ENCODE peak calls at places on chromosome 12, in nine cellular contexts. X, O, Q, N, C, H, E, F and S are unnamed samples.

GRCh38 chr12:50192908-50193307 is 25.7 kb upstream of the CERS5 start:
- DNase-seq in X (no peak), O (no peak), Q (peak), N (peak), C (no peak), H (peak), E (no peak), F (no peak), S (no peak)

GRCh38 chr12:95790025-95790911 is at the start of gene NTN4:
- DNase-seq in X (peak), O (peak), Q (peak), N (peak), C (peak), H (no peak), E (no peak), F (peak), S (peak)

GRCh38 chr12:77049767-77050353 is 15.5 kb downstream of the E2F7 start:
- DNase-seq in X (peak), O (no peak), Q (peak), N (peak), C (no peak), H (peak), E (no peak), F (peak), S (peak)

GRCh38 chr12:47549258-47549657 is 156.6 kb downstream of the RPAP3 start:
- DNase-seq in X (no peak), O (no peak), Q (peak), N (peak), C (no peak), H (no peak), E (no peak), F (no peak), S (no peak)

GRCh38 chr12:101407054-101407437 is 526 bp downstream of the ARL1 start:
- DNase-seq in X (no peak), O (peak), Q (no peak), N (no peak), C (no peak), H (no peak), E (no peak), F (peak), S (no peak)

GRCh38 chr12:93879476-93880376 is 202.6 kb downstream of the CRADD start:
- DNase-seq in X (no peak), O (no peak), Q (peak), N (no peak), C (no peak), H (peak), E (no peak), F (no peak), S (no peak)

GRCh38 chr12:12531194-12531593 is 31.5 kb downstream of the DUSP16 start:
- DNase-seq in X (no peak), O (no peak), Q (no peak), N (no peak), C (no peak), H (no peak), E (no peak), F (no peak), S (no peak)

GRCh38 chr12:68400231-68400829 is 68.2 kb upstream of the MDM1 start:
- DNase-seq in X (no peak), O (no peak), Q (no peak), N (no peak), C (no peak), H (no peak), E (no peak), F (no peak), S (no peak)

GRCh38 chr12:3727877-3728632 is 24.9 kb downstream of the CRACR2A start:
- DNase-seq in X (peak), O (no peak), Q (peak), N (peak), C (no peak), H (peak), E (no peak), F (peak), S (no peak)

GRCh38 chr12:50362671-50363070 is 33.7 kb downstream of the FAM186A start:
- DNase-seq in X (no peak), O (no peak), Q (no peak), N (no peak), C (no peak), H (no peak), E (no peak), F (no peak), S (no peak)

GRCh38 chr12:40225337-40225983 is 663 bp downstream of the LRRK2 start:
- DNase-seq in X (no peak), O (no peak), Q (no peak), N (no peak), C (no peak), H (no peak), E (no peak), F (no peak), S (no peak)

GRCh38 chr12:28998662-28999120 is 150.4 kb upstream of the FAR2 start:
- DNase-seq in X (no peak), O (no peak), Q (peak), N (peak), C (no peak), H (peak), E (peak), F (peak), S (peak)

DNA sequence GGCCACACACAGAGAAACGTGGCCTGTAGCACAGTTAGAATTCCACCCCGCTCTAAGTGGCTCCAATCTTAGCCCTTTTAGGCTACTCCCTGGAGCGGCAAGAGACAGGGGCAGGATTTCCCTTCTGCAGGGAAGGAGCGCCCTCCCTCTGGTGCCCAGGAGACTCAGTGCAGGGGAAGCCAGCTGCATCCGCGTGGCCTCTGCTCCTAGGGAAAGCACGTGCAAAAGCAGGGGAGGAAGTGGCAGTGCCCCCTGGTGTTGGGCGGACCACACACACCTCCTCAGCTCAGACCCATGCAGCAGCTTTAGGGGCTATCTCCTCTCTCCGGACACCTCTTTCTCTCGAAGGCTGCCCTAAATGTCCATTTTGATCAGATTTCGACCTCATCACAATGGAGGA is 50.0 kb downstream of the SPRING1 start:
- DNase-seq in X (peak), O (no peak), Q (peak), N (peak), C (no peak), H (peak), E (no peak), F (peak), S (peak)
- TF ChIP-seq CTCF in X (peak), O (peak), Q (peak), N (peak), C (no peak), H (peak), E (peak), F (peak), S (peak)

DNA sequence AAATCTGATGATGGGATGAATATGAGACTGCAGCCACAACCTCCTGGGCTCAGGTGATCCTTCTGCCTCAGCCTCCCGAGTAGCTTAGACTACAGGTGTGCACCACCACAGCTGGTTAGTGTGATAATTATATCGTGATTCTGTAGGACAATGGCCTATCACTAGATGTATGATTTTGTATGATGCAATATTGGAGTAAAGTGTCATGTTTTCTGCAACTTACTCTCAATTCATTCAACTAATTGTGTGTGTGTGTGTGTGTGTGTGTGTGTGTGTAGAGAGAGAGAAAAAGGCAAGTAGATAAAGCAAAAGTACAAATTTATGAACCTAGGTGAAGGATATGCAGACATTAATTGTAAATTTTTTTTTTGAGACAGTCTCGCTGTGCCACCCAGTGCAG is 10.7 kb downstream of the RAD52 start:
- DNase-seq in X (no peak), O (no peak), Q (no peak), N (no peak), C (no peak), H (no peak), E (no peak), F (no peak), S (no peak)
- TF ChIP-seq CTCF in X (no peak), O (no peak), Q (no peak), N (no peak), C (no peak), H (no peak), E (no peak), F (no peak), S (no peak)

GRCh38 chr12:56411781-56412639 is 37.2 kb downstream of the TIMELESS start:
- DNase-seq in X (no peak), O (no peak), Q (no peak), N (no peak), C (no peak), H (no peak), E (no peak), F (peak), S (no peak)
- TF ChIP-seq CTCF in X (no peak), O (no peak), Q (no peak), N (no peak), C (no peak), H (no peak), E (no peak), F (no peak), S (no peak)

GRCh38 chr12:53062977-53063707 is 13.3 kb downstream of the TNS2 start:
- DNase-seq in X (peak), O (no peak), Q (no peak), N (peak), C (no peak), H (no peak), E (no peak), F (no peak), S (no peak)

GRCh38 chr12:53062011-53062961 is 12.4 kb downstream of the TNS2 start:
- DNase-seq in X (peak), O (no peak), Q (no peak), N (no peak), C (no peak), H (no peak), E (no peak), F (no peak), S (no peak)

GRCh38 chr12:53065470-53065869 is 13.7 kb downstream of the SPRYD3 start:
- DNase-seq in X (peak), O (no peak), Q (no peak), N (no peak), C (peak), H (no peak), E (no peak), F (no peak), S (no peak)

GRCh38 chr12:53064613-53065415 is 14.4 kb downstream of the SPRYD3 start:
- DNase-seq in X (peak), O (no peak), Q (no peak), N (peak), C (peak), H (no peak), E (no peak), F (no peak), S (no peak)

DNA sequence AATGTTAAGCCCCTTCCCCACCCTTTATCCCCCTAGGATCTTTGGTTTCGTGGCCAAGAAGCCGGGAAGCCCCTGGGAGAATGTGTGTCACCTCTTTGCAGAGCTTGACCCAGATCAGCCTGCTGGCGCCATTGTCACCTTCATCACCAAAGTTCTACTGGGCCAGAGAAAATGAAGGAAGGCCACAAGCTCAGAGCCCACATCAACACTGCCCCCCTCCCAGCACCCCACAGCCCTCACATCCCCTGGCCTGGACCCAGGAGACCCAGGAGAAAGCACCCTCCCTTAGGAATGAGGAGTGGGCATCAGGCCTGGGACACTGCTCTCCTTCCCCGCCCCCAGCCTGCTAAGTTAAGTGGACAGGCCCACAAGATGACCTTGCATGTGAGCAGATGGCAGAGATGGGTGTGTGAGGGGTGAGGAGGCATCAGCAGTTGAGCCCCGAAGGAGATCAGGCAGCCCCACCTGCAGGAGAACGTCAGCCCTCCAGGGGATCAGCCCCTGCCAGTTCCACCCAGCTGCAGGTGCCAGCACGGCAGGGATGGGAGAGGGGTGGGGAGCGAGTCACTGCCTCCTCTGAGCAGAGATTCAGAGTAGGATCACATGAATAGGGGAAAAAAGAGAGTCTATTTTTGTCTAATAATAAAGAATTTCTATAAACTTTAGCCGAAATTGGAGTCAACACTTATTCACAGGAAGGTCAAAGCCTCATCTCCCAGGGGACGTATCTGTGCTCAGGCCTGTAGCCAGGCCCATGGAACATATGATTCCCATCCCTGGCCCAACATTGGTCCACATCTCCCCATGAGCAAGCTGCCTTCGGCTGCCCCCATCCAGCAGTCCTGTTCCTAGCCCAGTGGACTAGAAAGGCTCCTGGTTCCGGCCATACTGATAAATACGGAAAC is 14.1 kb downstream of the TNS2 start:
- DNase-seq in X (peak), O (no peak), Q (no peak), N (peak), C (peak), H (peak), E (no peak), F (no peak), S (no peak)
- TF ChIP-seq CTCF in X (no peak), O (no peak), Q (no peak), N (no peak), C (no peak), H (no peak), E (no peak), F (no peak), S (no peak)

GRCh38 chr12:119156401-119156800 is 22.3 kb upstream of the HSPB8 start:
- DNase-seq in X (no peak), O (no peak), Q (no peak), N (peak), C (no peak), H (no peak), E (no peak), F (no peak), S (no peak)
- TF ChIP-seq CTCF in X (no peak), O (no peak), Q (no peak), N (peak), C (no peak), H (no peak), E (no peak), F (no peak), S (no peak)

DNA sequence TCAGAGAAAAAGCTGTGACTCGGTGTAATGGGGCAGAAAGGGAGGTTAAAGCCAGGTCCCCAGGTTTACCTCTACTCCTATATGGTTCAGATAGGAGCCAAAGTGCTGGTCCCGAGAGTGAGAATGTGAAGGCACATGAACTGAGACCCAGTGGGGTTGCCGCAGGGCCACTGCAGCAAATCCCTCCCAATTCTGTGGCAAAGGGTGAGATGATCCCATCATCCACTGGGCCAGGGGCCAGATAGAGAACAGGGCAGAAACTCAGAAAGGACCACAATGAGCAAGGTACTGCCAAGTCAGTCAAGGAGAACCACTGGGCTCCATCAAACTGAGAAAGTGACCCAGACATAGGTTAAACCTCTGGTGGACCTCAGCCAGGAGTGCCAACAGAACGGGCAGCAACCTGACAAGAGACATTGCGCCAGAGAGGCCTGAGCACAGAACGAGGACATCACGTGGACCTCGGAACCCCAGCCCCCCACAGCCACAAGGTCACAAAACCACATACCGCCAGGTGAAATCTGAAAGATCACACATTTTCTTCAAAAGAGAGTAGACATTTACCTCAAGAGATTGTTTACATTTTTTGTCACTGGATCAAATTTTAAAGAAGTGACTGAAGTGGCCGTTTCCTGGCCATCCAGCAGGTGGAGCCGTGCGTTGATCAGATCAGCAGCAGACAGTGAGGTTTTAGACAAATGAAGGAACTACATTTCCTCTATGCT is 20.5 kb upstream of the ITPR2 start:
- DNase-seq in X (peak), O (no peak), Q (peak), N (peak), C (peak), H (peak), E (no peak), F (peak), S (peak)
- TF ChIP-seq CTCF in X (peak), O (peak), Q (peak), N (peak), C (peak), H (peak), E (peak), F (peak), S (peak)

GRCh38 chr12:13573698-13574321 is 377.3 kb downstream of the EMP1 start:
- DNase-seq in X (no peak), O (no peak), Q (peak), N (peak), C (no peak), H (peak), E (no peak), F (no peak), S (peak)

GRCh38 chr12:13566286-13566685 is 369.8 kb downstream of the EMP1 start:
- DNase-seq in X (no peak), O (no peak), Q (peak), N (no peak), C (no peak), H (no peak), E (no peak), F (no peak), S (no peak)

GRCh38 chr12:13576935-13577334 is 380.4 kb downstream of the EMP1 start:
- DNase-seq in X (no peak), O (no peak), Q (no peak), N (no peak), C (no peak), H (no peak), E (no peak), F (no peak), S (no peak)

GRCh38 chr12:13570005-13570694 is 373.6 kb downstream of the EMP1 start:
- DNase-seq in X (no peak), O (no peak), Q (no peak), N (peak), C (no peak), H (no peak), E (no peak), F (no peak), S (peak)

GRCh38 chr12:13571035-13571434 is 374.5 kb downstream of the EMP1 start:
- DNase-seq in X (no peak), O (no peak), Q (no peak), N (no peak), C (no peak), H (no peak), E (no peak), F (no peak), S (peak)
- TF ChIP-seq CTCF in X (no peak), O (no peak), Q (no peak), N (no peak), C (no peak), H (no peak), E (no peak), F (no peak), S (peak)

GRCh38 chr12:64081020-64081419 is 141.1 kb downstream of the KICS2 start:
- DNase-seq in X (no peak), O (no peak), Q (peak), N (peak), C (no peak), H (no peak), E (no peak), F (no peak), S (no peak)

GRCh38 chr12:64080319-64081008 is 141.6 kb downstream of the KICS2 start:
- DNase-seq in X (peak), O (no peak), Q (no peak), N (peak), C (no peak), H (no peak), E (no peak), F (no peak), S (peak)

GRCh38 chr12:64072946-64073345 is 149.2 kb downstream of the KICS2 start:
- DNase-seq in X (no peak), O (no peak), Q (no peak), N (no peak), C (no peak), H (no peak), E (no peak), F (no peak), S (no peak)

GRCh38 chr12:64082866-64083268 is 139.2 kb downstream of the KICS2 start:
- DNase-seq in X (no peak), O (no peak), Q (no peak), N (no peak), C (no peak), H (no peak), E (no peak), F (no peak), S (no peak)

DNA sequence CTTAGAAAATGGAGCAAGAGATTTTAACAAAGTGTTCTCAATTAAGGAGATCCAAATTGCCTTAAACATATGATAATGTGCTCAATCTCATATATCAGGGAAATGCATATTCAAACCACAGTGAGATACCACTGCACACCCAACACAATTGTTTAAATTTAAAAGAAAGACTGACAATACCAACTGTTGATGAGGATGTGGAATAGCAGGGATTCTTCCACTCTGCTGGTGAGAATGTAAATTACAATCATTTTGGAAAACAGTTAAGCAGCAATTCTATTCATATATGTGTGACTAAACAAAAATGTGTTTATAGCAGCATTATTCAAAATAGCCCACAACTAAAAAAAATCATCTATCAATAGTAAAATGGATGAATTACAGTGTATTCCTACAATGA is 144.2 kb downstream of the KICS2 start:
- DNase-seq in X (no peak), O (no peak), Q (no peak), N (peak), C (no peak), H (peak), E (no peak), F (no peak), S (no peak)
- TF ChIP-seq CTCF in X (peak), O (peak), Q (peak), N (peak), C (no peak), H (peak), E (peak), F (no peak), S (peak)

GRCh38 chr12:65123435-65124063 is 2.4 kb upstream of the WIF1 start:
- DNase-seq in X (peak), O (no peak), Q (peak), N (peak), C (no peak), H (peak), E (no peak), F (peak), S (peak)
- TF ChIP-seq CTCF in X (peak), O (peak), Q (peak), N (peak), C (peak), H (peak), E (peak), F (peak), S (peak)